ENCODE peak calls at places on chromosomes 2 and 18, in six cellular contexts. One of them, this sample, is unnamed.

GRCh38 chr18:6728809-6729246 is 688 bp upstream of the ARHGAP28 start:
- DNase-seq in pancreas: no peak
- DNase-seq in stomach: no peak
- DNase-seq in neural progenitor cell: no peak
- DNase-seq in cardiac muscle cell: no peak
- DNase-seq in ovary: no peak
- DNase-seq in this sample: no peak

GRCh38 chr2:217168396-217168795 is 308.5 kb upstream of the TNP1 start:
- DNase-seq in cardiac muscle cell: peak; percentile 10
- DNase-seq in stomach: no peak
- DNase-seq in pancreas: no peak
- DNase-seq in neural progenitor cell: no peak
- DNase-seq in ovary: no peak
- DNase-seq in this sample: no peak

GRCh38 chr2:172428841-172429173 is 1.4 kb downstream of the ITGA6 start:
- DNase-seq in neural progenitor cell: no peak
- DNase-seq in pancreas: no peak
- DNase-seq in cardiac muscle cell: peak; percentile 40
- DNase-seq in ovary: no peak
- DNase-seq in stomach: no peak
- DNase-seq in this sample: no peak

GRCh38 chr18:62450546-62451395 is 72.1 kb upstream of the ZCCHC2 start:
- DNase-seq in ovary: no peak
- DNase-seq in pancreas: peak; percentile 87
- DNase-seq in stomach: peak; percentile 72
- DNase-seq in neural progenitor cell: no peak
- DNase-seq in cardiac muscle cell: peak; percentile 19
- DNase-seq in this sample: no peak

GRCh38 chr2:165469417-165469816 is at the start of gene CSRNP3:
- DNase-seq in neural progenitor cell: peak; percentile 89
- DNase-seq in stomach: peak; percentile 65
- DNase-seq in cardiac muscle cell: peak; percentile 92
- DNase-seq in pancreas: peak; percentile 79
- DNase-seq in ovary: peak; percentile 65
- DNase-seq in this sample: no peak

GRCh38 chr18:63119647-63120046 is 199.9 kb downstream of the BCL2 start:
- DNase-seq in pancreas: no peak
- DNase-seq in ovary: no peak
- DNase-seq in cardiac muscle cell: no peak
- DNase-seq in neural progenitor cell: peak; percentile 47
- DNase-seq in stomach: no peak
- DNase-seq in this sample: no peak

GRCh38 chr2:203857656-203858055 is 9.9 kb upstream of the CTLA4 start:
- DNase-seq in stomach: no peak
- DNase-seq in pancreas: no peak
- DNase-seq in neural progenitor cell: no peak
- DNase-seq in ovary: no peak
- DNase-seq in cardiac muscle cell: no peak
- DNase-seq in this sample: no peak

GRCh38 chr2:113157108-113157896 is 16.5 kb upstream of the PSD4 start:
- DNase-seq in stomach: peak; percentile 85
- DNase-seq in cardiac muscle cell: peak; percentile 70
- DNase-seq in ovary: no peak
- DNase-seq in neural progenitor cell: peak; percentile 76
- DNase-seq in pancreas: peak; percentile 74
- DNase-seq in this sample: peak; percentile 54

GRCh38 chr2:73291461-73292315 is 1.7 kb downstream of the EGR4 start:
- DNase-seq in stomach: no peak
- DNase-seq in ovary: no peak
- DNase-seq in cardiac muscle cell: peak; percentile 17
- DNase-seq in neural progenitor cell: peak; percentile 79
- DNase-seq in pancreas: no peak
- DNase-seq in this sample: no peak

GRCh38 chr2:111663471-111663951 is 220.5 kb downstream of the ANAPC1 start:
- DNase-seq in pancreas: no peak
- DNase-seq in neural progenitor cell: no peak
- DNase-seq in cardiac muscle cell: no peak
- DNase-seq in ovary: no peak
- DNase-seq in stomach: no peak
- DNase-seq in this sample: no peak

GRCh38 chr18:14943967-14944636 is 196.1 kb downstream of the ANKRD30B start:
- DNase-seq in stomach: no peak
- DNase-seq in cardiac muscle cell: no peak
- DNase-seq in neural progenitor cell: no peak
- DNase-seq in pancreas: no peak
- DNase-seq in ovary: no peak
- DNase-seq in this sample: no peak

GRCh38 chr2:203751886-203752285 is 45.4 kb downstream of the CD28 start:
- DNase-seq in cardiac muscle cell: no peak
- DNase-seq in neural progenitor cell: no peak
- DNase-seq in ovary: no peak
- DNase-seq in stomach: no peak
- DNase-seq in pancreas: no peak
- DNase-seq in this sample: no peak

GRCh38 chr2:127072380-127072779 is 34.6 kb downstream of the BIN1 start:
- DNase-seq in neural progenitor cell: no peak
- DNase-seq in pancreas: no peak
- DNase-seq in stomach: no peak
- DNase-seq in ovary: no peak
- DNase-seq in cardiac muscle cell: no peak
- DNase-seq in this sample: no peak
- H3K27ac ChIP-seq in neural progenitor cell: no peak overlapping the region
- H3K27ac ChIP-seq in pancreas: no peak overlapping the region
- H3K27ac ChIP-seq in stomach: no peak overlapping the region
- H3K27ac ChIP-seq in ovary: peak overlapping the region; percentile 58
- H3K27ac ChIP-seq in cardiac muscle cell: no peak overlapping the region
- H3K27ac ChIP-seq in this sample: no peak overlapping the region

DNA sequence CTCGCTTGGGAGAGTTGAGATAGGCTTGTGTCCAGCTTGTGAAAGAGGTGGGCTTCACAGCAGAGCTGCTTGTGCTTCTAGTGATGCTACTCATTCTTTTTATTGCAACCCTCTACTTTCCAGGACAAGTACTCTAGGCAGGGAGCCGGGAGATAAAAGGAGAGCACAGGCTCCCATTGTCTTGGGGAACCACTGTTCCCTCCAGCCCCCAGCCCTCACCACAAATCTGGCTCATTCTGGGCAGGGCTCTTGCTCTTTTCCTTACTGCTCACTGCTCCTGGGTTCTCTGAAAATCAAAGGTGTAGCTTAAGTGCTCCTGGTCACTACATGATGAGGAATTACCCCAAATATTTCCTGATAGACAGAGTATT is 81.4 kb downstream of the CABYR start:
- DNase-seq in neural progenitor cell: peak; percentile 59
- DNase-seq in cardiac muscle cell: no peak
- DNase-seq in stomach: no peak
- DNase-seq in ovary: no peak
- DNase-seq in pancreas: no peak
- DNase-seq in this sample: no peak
- H3K27ac ChIP-seq in neural progenitor cell: peak overlapping the region; percentile 34
- H3K27ac ChIP-seq in cardiac muscle cell: no peak overlapping the region
- H3K27ac ChIP-seq in stomach: no peak overlapping the region
- H3K27ac ChIP-seq in ovary: no peak overlapping the region
- H3K27ac ChIP-seq in pancreas: no peak overlapping the region
- H3K27ac ChIP-seq in this sample: no peak overlapping the region

DNA sequence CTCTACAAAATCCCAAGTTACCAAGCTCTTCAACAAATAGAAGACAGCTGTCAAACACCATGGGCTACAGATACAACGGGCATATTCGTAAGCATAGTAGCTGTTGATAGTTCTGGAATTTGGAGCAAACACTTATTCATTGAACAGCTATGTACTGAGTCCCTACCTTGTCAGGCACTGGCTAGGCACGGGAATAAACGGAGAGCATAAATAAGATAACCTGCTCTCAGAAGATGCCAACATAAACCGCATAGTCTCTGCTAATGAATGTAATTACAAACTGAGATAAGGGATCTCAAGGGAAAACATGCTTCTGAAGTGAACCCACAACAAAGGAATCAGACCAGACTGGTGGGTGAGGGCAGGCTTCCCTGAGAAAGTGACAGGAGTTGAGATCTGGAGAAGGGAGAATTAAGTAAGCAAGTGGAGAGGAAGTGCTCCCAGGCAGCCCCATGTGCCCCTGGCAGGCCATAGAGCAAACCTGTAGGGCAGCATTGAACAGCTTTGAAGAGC is 997 bp upstream of the ANKRD44 start:
- DNase-seq in stomach: no peak
- DNase-seq in cardiac muscle cell: no peak
- DNase-seq in ovary: no peak
- DNase-seq in neural progenitor cell: no peak
- DNase-seq in pancreas: no peak
- DNase-seq in this sample: no peak
- H3K27ac ChIP-seq in stomach: peak overlapping the region; percentile 87
- H3K27ac ChIP-seq in cardiac muscle cell: no peak overlapping the region
- H3K27ac ChIP-seq in ovary: no peak overlapping the region
- H3K27ac ChIP-seq in neural progenitor cell: no peak overlapping the region
- H3K27ac ChIP-seq in pancreas: peak overlapping the region; percentile 85
- H3K27ac ChIP-seq in this sample: peak overlapping the region; percentile 86

GRCh38 chr2:127638361-127639110 is 7.4 kb upstream of the GPR17 start:
- DNase-seq in stomach: peak; percentile 32
- DNase-seq in cardiac muscle cell: no peak
- DNase-seq in pancreas: no peak
- DNase-seq in neural progenitor cell: peak; percentile 17
- DNase-seq in ovary: no peak
- DNase-seq in this sample: no peak
- H3K27ac ChIP-seq in stomach: peak overlapping the region; percentile 71
- H3K27ac ChIP-seq in cardiac muscle cell: no peak overlapping the region
- H3K27ac ChIP-seq in pancreas: peak overlapping the region; percentile 62
- H3K27ac ChIP-seq in neural progenitor cell: no peak overlapping the region
- H3K27ac ChIP-seq in ovary: no peak overlapping the region
- H3K27ac ChIP-seq in this sample: peak overlapping the region; percentile 61

This sample was measured in CD4-positive, alpha-beta T cell.